ENCODE peak calls at places on chromosomes 13 and 19, in eight cellular contexts. One of them, this sample, is unnamed.
A peak's percentile ranks its signal among the peaks of the same experiment; 100 is the strongest.

GRCh38 chr19:45713141-45713540 is 17.6 kb downstream of the FBXO46 start:
- DNase-seq in kidney epithelial cell: no peak
- DNase-seq in fibroblast of villous mesenchyme: no peak
- DNase-seq in stomach: no peak
- DNase-seq in cardiac fibroblast: no peak
- DNase-seq in dorsolateral prefrontal cortex: no peak
- DNase-seq in endothelial cell of umbilical vein: no peak
- DNase-seq in ascending aorta: no peak
- DNase-seq in this sample: no peak

GRCh38 chr13:39417643-39418042 is 185.3 kb downstream of the LHFPL6 start:
- DNase-seq in kidney epithelial cell: peak; percentile 53
- DNase-seq in fibroblast of villous mesenchyme: peak; percentile 37
- DNase-seq in stomach: no peak
- DNase-seq in cardiac fibroblast: peak; percentile 67
- DNase-seq in dorsolateral prefrontal cortex: no peak
- DNase-seq in endothelial cell of umbilical vein: peak; percentile 74
- DNase-seq in ascending aorta: no peak
- DNase-seq in this sample: peak; percentile 52

GRCh38 chr13:35888327-35888940 is 242.7 kb downstream of the DCLK1 start:
- DNase-seq in kidney epithelial cell: no peak
- DNase-seq in fibroblast of villous mesenchyme: no peak
- DNase-seq in stomach: no peak
- DNase-seq in cardiac fibroblast: peak; percentile 15
- DNase-seq in dorsolateral prefrontal cortex: no peak
- DNase-seq in endothelial cell of umbilical vein: no peak
- DNase-seq in ascending aorta: no peak
- DNase-seq in this sample: no peak

GRCh38 chr13:50275392-50276063 is 260.3 kb downstream of the KCNRG start:
- DNase-seq in kidney epithelial cell: peak; percentile 42
- DNase-seq in fibroblast of villous mesenchyme: no peak
- DNase-seq in stomach: no peak
- DNase-seq in cardiac fibroblast: no peak
- DNase-seq in dorsolateral prefrontal cortex: no peak
- DNase-seq in endothelial cell of umbilical vein: no peak
- DNase-seq in ascending aorta: no peak
- DNase-seq in this sample: no peak

GRCh38 chr13:43298799-43299198 is 275.4 kb downstream of the DNAJC15 start:
- DNase-seq in kidney epithelial cell: no peak
- DNase-seq in fibroblast of villous mesenchyme: no peak
- DNase-seq in stomach: no peak
- DNase-seq in cardiac fibroblast: peak; percentile 21
- DNase-seq in dorsolateral prefrontal cortex: no peak
- DNase-seq in endothelial cell of umbilical vein: peak; percentile 48
- DNase-seq in ascending aorta: no peak
- DNase-seq in this sample: no peak

GRCh38 chr19:38617764-38618589 is at the start of gene MAP4K1:
- DNase-seq in kidney epithelial cell: no peak
- DNase-seq in fibroblast of villous mesenchyme: peak; percentile 3
- DNase-seq in stomach: peak; percentile 53
- DNase-seq in cardiac fibroblast: no peak
- DNase-seq in dorsolateral prefrontal cortex: peak; percentile 32
- DNase-seq in endothelial cell of umbilical vein: no peak
- DNase-seq in ascending aorta: no peak
- DNase-seq in this sample: no peak

GRCh38 chr13:106318941-106319411 is 216.5 kb downstream of the EFNB2 start:
- DNase-seq in kidney epithelial cell: peak; percentile 90
- DNase-seq in fibroblast of villous mesenchyme: peak; percentile 93
- DNase-seq in stomach: no peak
- DNase-seq in cardiac fibroblast: peak; percentile 87
- DNase-seq in dorsolateral prefrontal cortex: no peak
- DNase-seq in endothelial cell of umbilical vein: peak; percentile 97
- DNase-seq in ascending aorta: no peak
- DNase-seq in this sample: peak; percentile 92

GRCh38 chr19:21314676-21315075 is 14.5 kb downstream of the ZNF708 start:
- DNase-seq in kidney epithelial cell: no peak
- DNase-seq in fibroblast of villous mesenchyme: peak; percentile 79
- DNase-seq in stomach: no peak
- DNase-seq in cardiac fibroblast: peak; percentile 57
- DNase-seq in dorsolateral prefrontal cortex: no peak
- DNase-seq in endothelial cell of umbilical vein: peak; percentile 17
- DNase-seq in ascending aorta: no peak
- DNase-seq in this sample: no peak

GRCh38 chr19:1467512-1468273 is 11.3 kb downstream of the C19orf25 start:
- DNase-seq in kidney epithelial cell: no peak
- DNase-seq in fibroblast of villous mesenchyme: no peak
- DNase-seq in stomach: no peak
- DNase-seq in cardiac fibroblast: no peak
- DNase-seq in dorsolateral prefrontal cortex: no peak
- DNase-seq in endothelial cell of umbilical vein: no peak
- DNase-seq in ascending aorta: no peak
- DNase-seq in this sample: no peak

GRCh38 chr13:113062691-113063090 is 42.9 kb upstream of the F7 start:
- DNase-seq in kidney epithelial cell: no peak
- DNase-seq in fibroblast of villous mesenchyme: no peak
- DNase-seq in stomach: no peak
- DNase-seq in cardiac fibroblast: no peak
- DNase-seq in dorsolateral prefrontal cortex: no peak
- DNase-seq in endothelial cell of umbilical vein: no peak
- DNase-seq in ascending aorta: no peak
- DNase-seq in this sample: no peak

GRCh38 chr19:3880471-3881271 is at the start of gene ATCAY:
- DNase-seq in kidney epithelial cell: no peak
- DNase-seq in fibroblast of villous mesenchyme: no peak
- DNase-seq in stomach: no peak
- DNase-seq in cardiac fibroblast: no peak
- DNase-seq in dorsolateral prefrontal cortex: peak; percentile 47
- DNase-seq in endothelial cell of umbilical vein: no peak
- DNase-seq in ascending aorta: no peak
- DNase-seq in this sample: no peak

GRCh38 chr19:33134571-33135041 is 2.7 kb downstream of the WDR88 start:
- DNase-seq in kidney epithelial cell: no peak
- DNase-seq in fibroblast of villous mesenchyme: no peak
- DNase-seq in stomach: no peak
- DNase-seq in cardiac fibroblast: no peak
- DNase-seq in dorsolateral prefrontal cortex: no peak
- DNase-seq in endothelial cell of umbilical vein: no peak
- DNase-seq in ascending aorta: no peak
- DNase-seq in this sample: no peak

GRCh38 chr19:28049875-28050274 is 1163.1 kb downstream of the UQCRFS1 start:
- DNase-seq in kidney epithelial cell: no peak
- DNase-seq in fibroblast of villous mesenchyme: no peak
- DNase-seq in stomach: no peak
- DNase-seq in cardiac fibroblast: no peak
- DNase-seq in dorsolateral prefrontal cortex: no peak
- DNase-seq in endothelial cell of umbilical vein: no peak
- DNase-seq in ascending aorta: no peak
- DNase-seq in this sample: no peak

GRCh38 chr19:42421591-42422031 is 5.6 kb downstream of the LIPE start:
- DNase-seq in kidney epithelial cell: no peak
- DNase-seq in fibroblast of villous mesenchyme: no peak
- DNase-seq in stomach: peak; percentile 50
- DNase-seq in cardiac fibroblast: peak; percentile 39
- DNase-seq in dorsolateral prefrontal cortex: no peak
- DNase-seq in endothelial cell of umbilical vein: peak; percentile 35
- DNase-seq in ascending aorta: no peak
- DNase-seq in this sample: no peak

GRCh38 chr19:42246869-42247630 is 4.6 kb upstream of the GSK3A start:
- DNase-seq in kidney epithelial cell: no peak
- DNase-seq in fibroblast of villous mesenchyme: no peak
- DNase-seq in stomach: no peak
- DNase-seq in cardiac fibroblast: peak; percentile 25
- DNase-seq in dorsolateral prefrontal cortex: no peak
- DNase-seq in endothelial cell of umbilical vein: no peak
- DNase-seq in ascending aorta: no peak
- DNase-seq in this sample: peak; percentile 46

GRCh38 chr19:7658219-7658686 is 10.6 kb upstream of the RETN start:
- DNase-seq in kidney epithelial cell: no peak
- DNase-seq in fibroblast of villous mesenchyme: no peak
- DNase-seq in stomach: no peak
- DNase-seq in cardiac fibroblast: no peak
- DNase-seq in dorsolateral prefrontal cortex: no peak
- DNase-seq in endothelial cell of umbilical vein: no peak
- DNase-seq in ascending aorta: no peak
- DNase-seq in this sample: no peak

GRCh38 chr19:5186293-5187050 is 154.1 kb downstream of the PTPRS start:
- DNase-seq in kidney epithelial cell: no peak
- DNase-seq in fibroblast of villous mesenchyme: peak; percentile 33
- DNase-seq in stomach: no peak
- DNase-seq in cardiac fibroblast: peak; percentile 49
- DNase-seq in dorsolateral prefrontal cortex: no peak
- DNase-seq in endothelial cell of umbilical vein: no peak
- DNase-seq in ascending aorta: no peak
- DNase-seq in this sample: peak; percentile 98

GRCh38 chr19:20422216-20422615 is 143.4 kb downstream of the ZNF737 start:
- DNase-seq in kidney epithelial cell: no peak
- DNase-seq in fibroblast of villous mesenchyme: peak; percentile 41
- DNase-seq in stomach: no peak
- DNase-seq in cardiac fibroblast: no peak
- DNase-seq in dorsolateral prefrontal cortex: no peak
- DNase-seq in endothelial cell of umbilical vein: no peak
- DNase-seq in ascending aorta: no peak
- DNase-seq in this sample: no peak

GRCh38 chr13:112684444-112684843 is 5.4 kb upstream of the ATP11A start:
- DNase-seq in kidney epithelial cell: no peak
- DNase-seq in fibroblast of villous mesenchyme: no peak
- DNase-seq in stomach: no peak
- DNase-seq in cardiac fibroblast: no peak
- DNase-seq in dorsolateral prefrontal cortex: no peak
- DNase-seq in endothelial cell of umbilical vein: no peak
- DNase-seq in ascending aorta: no peak
- DNase-seq in this sample: no peak

GRCh38 chr19:17556995-17557394 is 1.5 kb downstream of the COLGALT1 start:
- DNase-seq in kidney epithelial cell: no peak
- DNase-seq in fibroblast of villous mesenchyme: no peak
- DNase-seq in stomach: no peak
- DNase-seq in cardiac fibroblast: no peak
- DNase-seq in dorsolateral prefrontal cortex: no peak
- DNase-seq in endothelial cell of umbilical vein: no peak
- DNase-seq in ascending aorta: no peak
- DNase-seq in this sample: no peak

GRCh38 chr19:28500319-28500718 is 712.6 kb downstream of the UQCRFS1 start:
- DNase-seq in kidney epithelial cell: no peak
- DNase-seq in fibroblast of villous mesenchyme: no peak
- DNase-seq in stomach: no peak
- DNase-seq in cardiac fibroblast: no peak
- DNase-seq in dorsolateral prefrontal cortex: no peak
- DNase-seq in endothelial cell of umbilical vein: no peak
- DNase-seq in ascending aorta: no peak
- DNase-seq in this sample: no peak

GRCh38 chr13:68056816-68057710 is 826.9 kb upstream of the PCDH9 start:
- DNase-seq in kidney epithelial cell: peak; percentile 39
- DNase-seq in fibroblast of villous mesenchyme: peak; percentile 28
- DNase-seq in stomach: no peak
- DNase-seq in cardiac fibroblast: peak; percentile 12
- DNase-seq in dorsolateral prefrontal cortex: no peak
- DNase-seq in endothelial cell of umbilical vein: peak; percentile 86
- DNase-seq in ascending aorta: no peak
- DNase-seq in this sample: no peak
- H3K4me3 ChIP-seq in kidney epithelial cell: no peak overlapping the region
- H3K4me3 ChIP-seq in fibroblast of villous mesenchyme: no peak overlapping the region
- H3K4me3 ChIP-seq in stomach: no peak overlapping the region
- H3K4me3 ChIP-seq in cardiac fibroblast: no peak overlapping the region
- H3K4me3 ChIP-seq in dorsolateral prefrontal cortex: no peak overlapping the region
- H3K4me3 ChIP-seq in endothelial cell of umbilical vein: no peak overlapping the region
- H3K4me3 ChIP-seq in ascending aorta: no peak overlapping the region
- H3K4me3 ChIP-seq in this sample: no peak overlapping the region

DNA sequence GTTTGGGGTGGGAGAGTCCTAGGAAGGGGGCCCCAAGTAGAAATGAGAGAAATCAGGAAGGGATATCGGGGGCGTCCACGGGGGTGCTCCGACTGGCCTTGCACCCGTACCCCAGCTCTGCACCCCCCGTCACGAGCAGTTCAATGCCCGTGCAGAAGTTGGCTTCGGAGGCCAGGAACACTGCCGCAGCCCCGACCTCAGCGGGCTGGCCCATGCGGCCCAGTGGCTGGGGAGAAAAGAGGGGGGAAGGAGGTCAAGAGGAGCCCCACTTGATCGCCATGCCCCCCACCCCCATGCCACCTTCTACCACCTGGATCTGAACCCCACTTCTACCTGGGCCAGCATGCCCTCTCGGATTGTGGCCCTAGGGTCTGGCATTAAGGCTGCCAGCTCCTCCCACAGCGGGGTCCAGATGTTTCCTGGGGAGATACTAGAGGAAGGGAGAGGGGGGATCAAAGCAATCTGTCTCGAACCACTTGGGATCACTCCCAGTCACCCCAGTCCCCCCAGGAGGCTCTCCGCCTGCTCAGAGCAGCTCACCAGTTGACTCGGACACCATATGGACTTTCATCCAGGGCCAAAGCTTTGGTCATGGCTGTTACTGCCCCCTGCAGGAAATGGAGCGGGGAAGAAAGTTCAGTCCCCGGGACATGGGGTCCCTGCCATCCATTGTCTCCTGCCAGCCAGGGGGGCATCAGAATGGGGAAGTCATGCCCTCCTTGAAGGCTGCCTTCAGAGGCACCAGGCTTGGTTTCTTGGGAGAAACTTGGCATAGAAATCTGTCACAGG is 2.5 kb upstream of the BCAT2 start:
- DNase-seq in kidney epithelial cell: no peak
- DNase-seq in fibroblast of villous mesenchyme: no peak
- DNase-seq in stomach: no peak
- DNase-seq in cardiac fibroblast: no peak
- DNase-seq in dorsolateral prefrontal cortex: no peak
- DNase-seq in endothelial cell of umbilical vein: no peak
- DNase-seq in ascending aorta: no peak
- DNase-seq in this sample: no peak
- TF ChIP-seq CTCF in kidney epithelial cell: no peak
- TF ChIP-seq CTCF in fibroblast of villous mesenchyme: peak; percentile 20
- TF ChIP-seq CTCF in stomach: no peak
- TF ChIP-seq CTCF in cardiac fibroblast: peak; percentile 5
- TF ChIP-seq CTCF in dorsolateral prefrontal cortex: no peak
- TF ChIP-seq CTCF in endothelial cell of umbilical vein: peak; percentile 19
- TF ChIP-seq CTCF in ascending aorta: no peak
- TF ChIP-seq CTCF in this sample: no peak

DNA sequence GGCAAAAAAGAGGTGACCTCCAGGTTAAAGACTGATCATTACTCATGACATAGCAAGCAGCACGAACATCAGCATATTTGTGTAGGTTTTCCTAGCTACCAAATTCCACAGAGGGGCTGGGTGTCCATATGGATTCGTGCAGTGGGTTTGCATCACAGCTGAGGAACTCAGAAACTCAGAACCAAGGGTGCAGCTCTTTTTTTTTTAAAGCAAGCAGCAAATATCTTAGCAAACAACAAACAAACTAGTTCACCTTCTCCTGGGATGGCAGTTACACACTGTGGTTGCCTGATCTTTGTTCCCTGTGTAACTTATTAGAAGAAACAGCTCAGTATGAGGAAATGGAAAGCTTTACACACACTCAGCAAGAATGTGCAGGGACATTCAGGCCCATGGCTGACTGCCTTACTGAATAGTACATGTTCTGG is 4.1 kb downstream of the NDFIP2 start:
- DNase-seq in kidney epithelial cell: peak; percentile 84
- DNase-seq in fibroblast of villous mesenchyme: peak; percentile 83
- DNase-seq in stomach: peak; percentile 59
- DNase-seq in cardiac fibroblast: peak; percentile 87
- DNase-seq in dorsolateral prefrontal cortex: no peak
- DNase-seq in endothelial cell of umbilical vein: no peak
- DNase-seq in ascending aorta: no peak
- DNase-seq in this sample: peak; percentile 90
- H3K4me3 ChIP-seq in kidney epithelial cell: no peak overlapping the region
- H3K4me3 ChIP-seq in fibroblast of villous mesenchyme: no peak overlapping the region
- H3K4me3 ChIP-seq in stomach: no peak overlapping the region
- H3K4me3 ChIP-seq in cardiac fibroblast: no peak overlapping the region
- H3K4me3 ChIP-seq in dorsolateral prefrontal cortex: peak overlapping the region; percentile 92
- H3K4me3 ChIP-seq in endothelial cell of umbilical vein: no peak overlapping the region
- H3K4me3 ChIP-seq in ascending aorta: no peak overlapping the region
- H3K4me3 ChIP-seq in this sample: no peak overlapping the region

GRCh38 chr13:90732049-90732448 is 615.4 kb upstream of the MIR17HG start:
- DNase-seq in kidney epithelial cell: no peak
- DNase-seq in fibroblast of villous mesenchyme: no peak
- DNase-seq in stomach: no peak
- DNase-seq in cardiac fibroblast: no peak
- DNase-seq in dorsolateral prefrontal cortex: no peak
- DNase-seq in endothelial cell of umbilical vein: no peak
- DNase-seq in ascending aorta: no peak
- DNase-seq in this sample: no peak
- TF ChIP-seq CTCF in kidney epithelial cell: no peak
- TF ChIP-seq CTCF in fibroblast of villous mesenchyme: no peak
- TF ChIP-seq CTCF in stomach: no peak
- TF ChIP-seq CTCF in cardiac fibroblast: no peak
- TF ChIP-seq CTCF in dorsolateral prefrontal cortex: no peak
- TF ChIP-seq CTCF in endothelial cell of umbilical vein: no peak
- TF ChIP-seq CTCF in ascending aorta: no peak
- TF ChIP-seq CTCF in this sample: peak; percentile 3

This sample was measured in AG10803.